ENCODE peak calls at places on chromosomes 6 and 20, in four cellular contexts. H is GM12878, C is HepG2, P is WTC11. I is an unnamed sample.

GRCh38 chr6:99013145-99013544 is 65.4 kb upstream of the FBXL4 start:
- DNase-seq in C (no peak), P (no peak), H (no peak), I (no peak)

GRCh38 chr6:169885831-169886230 is 134.4 kb downstream of the ERMARD start:
- DNase-seq in C (no peak), P (no peak), H (no peak), I (no peak)

GRCh38 chr20:57656252-57656820 is 36.1 kb upstream of the ZBP1 start:
- DNase-seq in C (no peak), P (peak), H (no peak), I (peak)

GRCh38 chr6:159252955-159253508 is 83.8 kb downstream of the FNDC1 start:
- DNase-seq in H (peak), P (peak), C (peak), I (peak)

GRCh38 chr6:151958332-151958731 is 150.8 kb downstream of the ESR1 start:
- DNase-seq in H (no peak), C (no peak), P (no peak), I (no peak)

GRCh38 chr20:62918830-62919229 is 7.5 kb downstream of the DIDO1 start:
- DNase-seq in H (no peak), C (no peak), P (peak), I (no peak)

GRCh38 chr6:84862843-84863242 is 98.4 kb upstream of the TBX18 start:
- DNase-seq in P (no peak), C (no peak), H (no peak), I (no peak)

GRCh38 chr20:1934578-1935573 is 39.7 kb downstream of the SIRPA start:
- DNase-seq in H (no peak), C (no peak), P (no peak), I (no peak)

GRCh38 chr20:38290829-38291581 is 13.0 kb upstream of the BPI start:
- DNase-seq in H (no peak), C (peak), P (peak), I (peak)

GRCh38 chr6:125169058-125169457 is 15.5 kb downstream of the TPD52L1 start:
- DNase-seq in H (no peak), C (no peak), P (no peak), I (no peak)

GRCh38 chr6:110528930-110529325 is 52.5 kb upstream of the SLC22A16 start:
- DNase-seq in C (no peak), H (no peak), P (no peak), I (no peak)

GRCh38 chr6:110526731-110527130 is 50.3 kb upstream of the SLC22A16 start:
- DNase-seq in H (no peak), P (no peak), C (no peak), I (no peak)

GRCh38 chr6:110527516-110527915 is 51.1 kb upstream of the SLC22A16 start:
- DNase-seq in P (no peak), H (no peak), C (no peak), I (no peak)

GRCh38 chr6:110529355-110529754 is 52.9 kb upstream of the SLC22A16 start:
- DNase-seq in H (no peak), P (no peak), C (no peak), I (no peak)

DNA sequence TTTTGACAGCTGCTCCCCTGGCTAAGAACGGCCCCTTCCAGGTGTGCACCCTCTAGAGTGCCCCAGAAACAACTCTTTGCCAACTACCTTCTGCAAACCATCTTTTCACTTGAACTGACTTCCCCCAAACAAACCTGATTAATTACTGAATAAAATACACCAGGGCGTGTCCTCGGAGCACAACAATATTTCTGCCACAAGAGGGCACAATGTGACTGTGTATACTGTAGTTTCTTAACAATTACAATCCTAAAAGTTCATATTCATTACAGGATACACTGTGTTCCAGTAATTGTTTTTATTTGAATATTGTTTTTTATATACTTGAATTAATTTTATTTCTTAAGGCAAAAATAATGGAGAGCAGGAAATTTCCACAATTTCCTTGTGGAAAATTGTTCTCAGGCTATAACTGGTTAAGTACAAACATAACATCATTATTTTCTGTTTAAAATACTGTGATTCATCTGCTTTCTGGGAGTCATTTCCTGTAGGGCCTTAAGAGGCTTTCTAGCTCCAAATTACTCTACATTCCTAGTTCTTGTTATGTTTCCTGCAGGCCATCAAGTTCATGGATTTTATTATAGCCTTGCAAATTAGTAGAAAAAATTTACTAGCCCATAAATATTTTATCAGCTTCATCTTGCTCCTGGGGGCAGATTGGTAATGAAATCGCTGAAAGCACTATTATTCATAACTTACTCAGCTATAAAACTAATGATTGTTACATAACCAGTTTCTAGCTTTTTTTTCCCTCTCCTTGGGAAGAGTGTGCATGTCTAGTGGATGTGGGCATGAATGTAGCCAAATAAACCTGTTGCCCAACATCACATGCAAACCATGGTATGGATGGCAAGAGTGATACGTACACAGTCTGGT is 51.9 kb upstream of the SLC22A16 start:
- DNase-seq in C (peak), H (peak), P (peak), I (peak)
- TF ChIP-seq TCF7 in C (no peak), H (no peak), P (no peak), I (no peak)

GRCh38 chr20:15523431-15523830 is 1049.8 kb downstream of the KIF16B start:
- DNase-seq in P (no peak), H (no peak), C (no peak), I (no peak)
- TF ChIP-seq TCF7 in P (no peak), H (no peak), C (no peak), I (no peak)

GRCh38 chr20:18326990-18327389 is 38.7 kb downstream of the ZNF133 start:
- DNase-seq in C (no peak), P (no peak), H (no peak), I (no peak)
- TF ChIP-seq TCF7 in C (no peak), P (no peak), H (no peak), I (no peak)

GRCh38 chr20:24610341-24611115 is 141.1 kb downstream of the SYNDIG1 start:
- DNase-seq in H (no peak), P (no peak), C (no peak), I (no peak)
- TF ChIP-seq TCF7 in H (no peak), P (no peak), C (no peak), I (no peak)

GRCh38 chr6:57021086-57021720 is 25.3 kb upstream of the KIAA1586 start:
- DNase-seq in H (no peak), P (no peak), C (peak), I (peak)
- TF ChIP-seq TCF7 in H (no peak), P (no peak), C (no peak), I (no peak)

GRCh38 chr6:134720353-134721094 is 229.4 kb downstream of the ALDH8A1 start:
- DNase-seq in C (no peak), P (no peak), H (no peak), I (no peak)

GRCh38 chr6:134722996-134723871 is 226.7 kb downstream of the ALDH8A1 start:
- DNase-seq in P (no peak), C (no peak), H (no peak), I (no peak)

GRCh38 chr6:134721095-134721400 is 228.9 kb downstream of the ALDH8A1 start:
- DNase-seq in C (no peak), P (no peak), H (no peak), I (no peak)

GRCh38 chr6:134722429-134722828 is 227.5 kb downstream of the ALDH8A1 start:
- DNase-seq in P (no peak), C (no peak), H (no peak), I (no peak)

GRCh38 chr6:134719850-134720249 is 230.1 kb downstream of the ALDH8A1 start:
- DNase-seq in P (no peak), H (no peak), C (no peak), I (no peak)
- TF ChIP-seq TCF7 in P (no peak), H (no peak), C (no peak), I (no peak)

DNA sequence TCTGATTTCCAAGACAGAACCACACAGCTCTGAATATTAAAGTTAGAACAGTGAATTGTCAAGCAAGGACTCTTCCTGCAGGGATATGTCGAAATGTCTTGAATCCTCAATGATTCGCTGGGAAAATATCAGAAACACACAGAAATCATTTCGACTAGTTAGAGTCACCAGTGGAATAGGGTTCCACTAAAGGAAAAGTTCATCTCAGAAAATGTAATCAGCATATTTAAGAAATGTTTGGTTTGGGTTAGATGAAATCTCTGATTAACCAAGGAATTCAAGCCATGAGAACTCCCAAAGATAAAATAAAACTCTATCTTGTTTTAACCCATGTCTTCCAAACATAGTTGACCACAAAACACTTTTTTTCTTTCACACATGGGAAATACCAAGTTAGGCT is 621.0 kb upstream of the NRSN1 start:
- DNase-seq in H (no peak), C (no peak), P (no peak), I (no peak)
- TF ChIP-seq TCF7 in H (no peak), C (no peak), P (no peak), I (no peak)

GRCh38 chr6:137351890-137352289 is 132.7 kb upstream of the IFNGR1 start:
- DNase-seq in P (no peak), H (no peak), C (peak), I (no peak)

GRCh38 chr6:137353842-137354397 is 134.7 kb upstream of the IFNGR1 start:
- DNase-seq in H (no peak), P (no peak), C (peak), I (no peak)

GRCh38 chr6:137350857-137351256 is 131.7 kb upstream of the IFNGR1 start:
- DNase-seq in P (no peak), C (no peak), H (no peak), I (no peak)

GRCh38 chr6:137352859-137353258 is 133.7 kb upstream of the IFNGR1 start:
- DNase-seq in C (peak), H (no peak), P (no peak), I (no peak)

DNA sequence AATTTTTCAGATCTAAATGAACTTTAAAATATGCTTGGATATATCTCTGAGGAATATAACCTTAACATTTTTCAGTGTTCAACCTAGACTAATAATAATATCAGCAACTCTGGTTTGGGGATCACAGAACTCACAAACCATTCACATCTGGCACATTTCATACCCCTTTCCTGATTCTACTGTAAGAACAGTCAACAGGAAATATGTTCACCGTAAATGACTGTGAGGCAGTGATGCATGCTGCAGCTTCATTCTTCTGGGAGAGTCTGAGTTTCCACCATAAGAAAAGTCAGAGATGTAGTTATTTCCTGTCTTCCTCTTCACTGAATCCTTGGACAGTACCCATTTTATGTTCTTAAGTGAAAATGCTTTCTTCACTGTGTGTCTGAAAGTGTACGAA is 134.2 kb upstream of the IFNGR1 start:
- DNase-seq in P (no peak), C (no peak), H (no peak), I (no peak)
- TF ChIP-seq TCF7 in P (no peak), C (no peak), H (no peak), I (no peak)

GRCh38 chr6:42152024-42152423 is 9.6 kb upstream of the C6orf132 start:
- DNase-seq in P (no peak), H (no peak), C (no peak), I (no peak)
- TF ChIP-seq TCF7 in P (no peak), H (no peak), C (no peak), I (no peak)